ENCODE peak calls at places on chromosomes 4 and X, in four cellular contexts. L, G, N and K are unnamed samples.

GRCh38 chrX:4656419-4656818 is 943.0 kb upstream of the PRKX start:
- DNase-seq in L (no peak), G (no peak), N (no peak), K (no peak)

GRCh38 chr4:136412708-136413107 is 1119.6 kb downstream of the PCDH18 start:
- DNase-seq in L (no peak), N (no peak), G (no peak), K (no peak)

GRCh38 chrX:55007633-55008032 is 7.5 kb downstream of the APEX2 start:
- DNase-seq in L (peak), G (no peak), N (no peak), K (no peak)

GRCh38 chrX:48676106-48676892 is 7.3 kb upstream of the WAS start:
- DNase-seq in G (peak), N (peak), L (peak), K (peak)

GRCh38 chr4:143742834-143743233 is 42.4 kb upstream of the FREM3 start:
- DNase-seq in N (no peak), G (no peak), L (no peak), K (no peak)

GRCh38 chrX:110218591-110218990 is 99.3 kb downstream of the AMMECR1 start:
- DNase-seq in G (no peak), L (no peak), N (no peak), K (no peak)

GRCh38 chr4:98267498-98267897 is 6.3 kb downstream of the RAP1GDS1 start:
- DNase-seq in N (no peak), G (no peak), L (no peak), K (no peak)

GRCh38 chr4:102578270-102578669 is 77.1 kb downstream of the NFKB1 start:
- DNase-seq in G (no peak), N (no peak), L (no peak), K (no peak)

GRCh38 chr4:144574004-144574403 is 72.0 kb upstream of the HHIP start:
- DNase-seq in G (no peak), N (no peak), L (no peak), K (no peak)

GRCh38 chr4:108601517-108601916 is 18.9 kb upstream of the RPL34 start:
- DNase-seq in G (no peak), L (no peak), N (no peak), K (no peak)

GRCh38 chr4:180422989-180423766 is 1820.0 kb upstream of the TENM3 start:
- DNase-seq in G (no peak), N (no peak), L (no peak), K (no peak)

GRCh38 chr4:94419956-94420355 is 31.8 kb upstream of the PDLIM5 start:
- DNase-seq in N (no peak), L (peak), G (peak), K (no peak)

GRCh38 chr4:183153190-183153916 is 54.3 kb downstream of the WWC2 start:
- DNase-seq in L (no peak), G (no peak), N (no peak), K (no peak)

GRCh38 chrX:111652719-111653118 is 28.3 kb upstream of the ALG13 start:
- DNase-seq in G (peak), L (no peak), N (no peak), K (peak)

GRCh38 chrX:108122748-108123147 is 31.2 kb downstream of the ATG4A start:
- DNase-seq in N (no peak), L (no peak), G (no peak), K (no peak)

GRCh38 chrX:125198546-125198945 is 121.1 kb upstream of the TEX13C start:
- DNase-seq in G (no peak), L (no peak), N (no peak), K (peak)

GRCh38 chr4:83348074-83348473 is 13.4 kb upstream of the HPSE start:
- DNase-seq in L (no peak), G (no peak), N (no peak), K (no peak)

GRCh38 chr4:121726642-121727268 is 30.0 kb upstream of the ANXA5 start:
- DNase-seq in G (peak), N (peak), L (peak), K (peak)

GRCh38 chr4:82491251-82491960 is 61.0 kb downstream of the ENOPH1 start:
- DNase-seq in N (no peak), L (no peak), G (no peak), K (no peak)

GRCh38 chrX:40544343-40545250 is 36.2 kb upstream of the ATP6AP2 start:
- DNase-seq in L (peak), N (no peak), G (peak), K (peak)

GRCh38 chrX:34275710-34276109 is 143.6 kb upstream of the FAM47A start:
- DNase-seq in G (no peak), N (no peak), L (no peak), K (no peak)

GRCh38 chr4:4254179-4254578 is 6.2 kb upstream of the TMEM128 start:
- DNase-seq in N (no peak), L (no peak), G (no peak), K (no peak)

GRCh38 chr4:2350982-2351381 is 67.5 kb downstream of the ZFYVE28 start:
- DNase-seq in N (no peak), L (no peak), G (no peak), K (no peak)

GRCh38 chr4:163534056-163534455 is 39.6 kb downstream of the TMA16 start:
- DNase-seq in N (no peak), L (no peak), G (no peak), K (no peak)

GRCh38 chrX:47619486-47620302 is at the start of gene SYN1:
- DNase-seq in N (peak), G (peak), L (peak), K (peak)

GRCh38 chr4:72969957-72970356 is 99.6 kb downstream of the COX18 start:
- DNase-seq in G (no peak), N (no peak), L (no peak), K (no peak)

DNA sequence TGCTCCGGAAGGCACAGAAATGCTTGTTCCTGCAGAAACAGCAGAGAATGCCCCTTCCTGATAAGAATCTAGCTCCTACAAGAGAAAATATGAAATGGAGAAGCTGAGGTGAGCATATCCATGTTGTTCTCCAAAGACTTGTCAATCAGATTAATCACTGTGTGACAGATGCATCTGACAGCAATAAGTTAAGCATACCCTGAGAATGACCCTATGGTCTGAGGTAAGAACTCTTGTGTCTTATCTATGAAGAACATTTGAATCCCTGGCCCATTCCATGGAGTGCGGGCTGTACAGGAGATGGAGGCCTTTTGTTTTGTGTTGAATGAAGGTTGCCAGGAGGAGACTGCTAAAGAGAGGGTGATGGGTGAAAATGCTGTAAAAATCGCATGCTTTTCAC is 21.5 kb upstream of the ASB5 start:
- DNase-seq in L (no peak), G (peak), N (no peak), K (no peak)
- TF ChIP-seq REST in L (no peak), G (no peak), N (no peak), K (no peak)

GRCh38 chr4:26854701-26855100 is 5.9 kb upstream of the STIM2 start:
- DNase-seq in L (no peak), N (no peak), G (no peak), K (no peak)
- TF ChIP-seq ELF1 in L (no peak), N (no peak), G (no peak), K (no peak)

DNA sequence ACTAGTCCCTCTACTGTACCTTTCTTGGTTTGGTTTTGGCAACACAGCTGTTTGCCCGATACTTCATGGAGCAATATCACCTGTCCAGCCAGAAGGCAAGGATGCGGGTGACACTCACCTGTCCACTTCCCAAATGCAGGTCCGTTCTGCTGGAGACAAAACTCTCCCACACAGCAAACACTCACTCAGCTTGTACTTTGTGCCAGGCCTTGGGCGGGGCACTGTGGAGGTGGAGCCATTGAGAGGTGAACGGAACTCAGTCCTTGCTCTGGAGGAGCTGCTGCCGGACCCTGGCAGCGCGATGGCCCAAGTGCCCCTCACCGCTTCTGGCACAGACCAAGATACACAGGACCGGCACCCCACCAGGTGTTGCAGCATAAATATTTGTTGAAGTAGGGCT is 15.3 kb upstream of the HMGB3 start:
- DNase-seq in G (no peak), N (no peak), L (peak), K (no peak)
- TF ChIP-seq REST in G (no peak), N (no peak), L (no peak), K (no peak)

GRCh38 chr4:185205697-185206342 is 2.0 kb upstream of the CFAP97 start:
- DNase-seq in L (no peak), G (no peak), N (no peak), K (no peak)

GRCh38 chr4:185203380-185204237 is at the start of gene CFAP97:
- DNase-seq in L (peak), G (peak), N (peak), K (peak)

GRCh38 chr4:185202984-185203379 is 818 bp downstream of the CFAP97 start:
- DNase-seq in L (no peak), G (no peak), N (no peak), K (no peak)

GRCh38 chr4:185201983-185202962 is 1.5 kb downstream of the CFAP97 start:
- DNase-seq in L (peak), N (no peak), G (peak), K (peak)

GRCh38 chr4:185204238-185204910 is 574 bp upstream of the CFAP97 start:
- DNase-seq in N (no peak), L (no peak), G (peak), K (no peak)
- TF ChIP-seq ELF1 in N (no peak), L (no peak), G (no peak), K (no peak)

GRCh38 chr4:182141623-182142022 is 101.6 kb upstream of the TENM3 start:
- DNase-seq in G (no peak), N (no peak), L (no peak), K (no peak)

GRCh38 chr4:182141046-182141445 is 102.2 kb upstream of the TENM3 start:
- DNase-seq in L (no peak), N (no peak), G (no peak), K (no peak)

GRCh38 chr4:182140547-182140946 is 102.7 kb upstream of the TENM3 start:
- DNase-seq in N (no peak), G (no peak), L (no peak), K (no peak)

GRCh38 chr4:182139481-182139880 is 103.7 kb upstream of the TENM3 start:
- DNase-seq in N (no peak), L (no peak), G (no peak), K (no peak)

DNA sequence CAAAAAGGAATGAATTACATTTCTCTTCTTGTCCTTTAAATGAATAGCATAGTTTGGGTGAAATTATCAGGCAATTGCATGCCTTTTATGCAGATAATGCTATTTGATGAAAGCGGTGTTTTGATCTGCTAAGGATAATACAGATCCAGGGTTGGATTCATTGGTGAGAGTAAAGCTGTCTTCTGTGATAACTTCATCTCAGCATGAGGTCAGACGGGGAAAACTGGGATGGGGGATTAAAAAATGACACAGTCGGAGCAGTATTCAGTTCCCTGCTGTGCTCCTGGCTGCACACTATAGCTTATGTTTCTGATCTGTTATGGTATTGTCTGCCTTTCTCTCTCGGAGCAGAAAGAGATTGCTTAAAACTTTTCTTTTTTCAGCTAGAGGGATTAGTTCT is 105.9 kb upstream of the TENM3 start:
- DNase-seq in N (no peak), G (no peak), L (no peak), K (no peak)
- TF ChIP-seq REST in N (no peak), G (no peak), L (no peak), K (no peak)

GRCh38 chrX:134749651-134750450 is 91.6 kb upstream of the PLAC1 start:
- DNase-seq in G (no peak), N (no peak), L (no peak), K (no peak)
- TF ChIP-seq ELF1 in G (no peak), N (no peak), L (no peak), K (no peak)